ENCODE peak calls at places on chromosome 2, in four cellular contexts. Z is HepG2, Y is K562, L is GM12878. A is an unnamed sample.

GRCh38 chr2:460861-461260 is 173.0 kb upstream of the ALKAL2 start:
- DNase-seq in Z (no peak), Y (no peak), L (no peak), A (no peak)

GRCh38 chr2:13193075-13193474 is 476.3 kb downstream of the TRIB2 start:
- DNase-seq in Z (no peak), Y (no peak), L (no peak), A (no peak)

GRCh38 chr2:28828382-28828781 is 17.7 kb downstream of the SPDYA start:
- DNase-seq in Z (no peak), Y (no peak), L (no peak), A (no peak)

GRCh38 chr2:12333293-12333692 is 383.4 kb upstream of the TRIB2 start:
- DNase-seq in Z (no peak), Y (no peak), L (no peak), A (no peak)

GRCh38 chr2:229275506-229275905 is 4.4 kb upstream of the PID1 start:
- DNase-seq in Z (no peak), Y (no peak), L (no peak), A (no peak)

GRCh38 chr2:86453838-86454237 is 12.7 kb downstream of the KDM3A start:
- DNase-seq in Z (no peak), Y (no peak), L (no peak), A (no peak)

GRCh38 chr2:147520817-147521216 is 324.0 kb upstream of the ACVR2A start:
- DNase-seq in Z (no peak), Y (no peak), L (no peak), A (no peak)

GRCh38 chr2:3323360-3324035 is 54.1 kb downstream of the EIPR1 start:
- DNase-seq in Z (no peak), Y (no peak), L (no peak), A (no peak)

GRCh38 chr2:197274937-197275336 is 35.6 kb downstream of the ANKRD44 start:
- DNase-seq in Z (no peak), Y (no peak), L (no peak), A (no peak)

GRCh38 chr2:234957533-234958135 is 5.8 kb downstream of the SH3BP4 start:
- DNase-seq in Z (no peak), Y (no peak), L (no peak), A (no peak)

GRCh38 chr2:112032615-112033457 is 22.2 kb upstream of the TMEM87B start:
- DNase-seq in Z (no peak), Y (no peak), L (no peak), A (no peak)

GRCh38 chr2:10982931-10983701 is 71.4 kb downstream of the KCNF1 start:
- DNase-seq in Z (no peak), Y (no peak), L (no peak), A (no peak)

GRCh38 chr2:165634855-165635254 is 159.2 kb downstream of the GALNT3 start:
- DNase-seq in Z (no peak), Y (no peak), L (no peak), A (peak)

GRCh38 chr2:98601532-98602132 is 6.7 kb downstream of the COA5 start:
- DNase-seq in Z (peak), Y (peak), L (no peak), A (peak)

GRCh38 chr2:24307961-24308360 is 52.4 kb downstream of the ITSN2 start:
- DNase-seq in Z (no peak), Y (no peak), L (no peak), A (no peak)

GRCh38 chr2:235690082-235690808 is 196.4 kb downstream of the AGAP1 start:
- DNase-seq in Z (no peak), Y (no peak), L (no peak), A (no peak)

GRCh38 chr2:32342811-32343210 is 14.0 kb upstream of the BIRC6 start:
- DNase-seq in Z (no peak), Y (no peak), L (no peak), A (no peak)

GRCh38 chr2:186544255-186544675 is 45.6 kb upstream of the ITGAV start:
- DNase-seq in Z (peak), Y (no peak), L (no peak), A (no peak)

GRCh38 chr2:38793511-38793910 is 15.5 kb downstream of the GEMIN6 start:
- DNase-seq in Z (no peak), Y (no peak), L (no peak), A (no peak)

GRCh38 chr2:172195836-172196376 is 93.2 kb upstream of the DLX2 start:
- DNase-seq in Z (no peak), Y (no peak), L (no peak), A (no peak)

GRCh38 chr2:127081826-127082633 is 24.9 kb downstream of the BIN1 start:
- DNase-seq in Z (no peak), Y (peak), L (no peak), A (no peak)

GRCh38 chr2:232898592-232899541 is 28.8 kb downstream of the SNORC start:
- DNase-seq in Z (no peak), Y (no peak), L (no peak), A (no peak)

GRCh38 chr2:5365871-5366461 is 326.2 kb upstream of the SOX11 start:
- DNase-seq in Z (peak), Y (peak), L (no peak), A (peak)

GRCh38 chr2:152466925-152467676 is 132.1 kb downstream of the FMNL2 start:
- DNase-seq in Z (no peak), Y (no peak), L (peak), A (no peak)

GRCh38 chr2:189862751-189863150 is 78.5 kb downstream of the PMS1 start:
- DNase-seq in Z (no peak), Y (no peak), L (no peak), A (no peak)

GRCh38 chr2:10709290-10709939 is 12.0 kb upstream of the ATP6V1C2 start:
- DNase-seq in Z (peak), Y (no peak), L (no peak), A (peak)

GRCh38 chr2:67626656-67627055 is 229.5 kb downstream of the ETAA1 start:
- DNase-seq in Z (no peak), Y (no peak), L (no peak), A (no peak)

GRCh38 chr2:191500566-191501389 is 177.2 kb upstream of the NABP1 start:
- DNase-seq in Z (no peak), Y (no peak), L (no peak), A (no peak)

GRCh38 chr2:198314559-198315153 is 510.3 kb downstream of the PLCL1 start:
- DNase-seq in Z (peak), Y (peak), L (peak), A (peak)

GRCh38 chr2:72896446-72896845 is 9.2 kb downstream of the SPR start:
- DNase-seq in Z (no peak), Y (no peak), L (no peak), A (no peak)

GRCh38 chr2:30141136-30141535 is 5.7 kb upstream of the YPEL5 start:
- DNase-seq in Z (no peak), Y (no peak), L (no peak), A (no peak)

GRCh38 chr2:30139131-30139870 is 7.5 kb upstream of the YPEL5 start:
- DNase-seq in Z (no peak), Y (no peak), L (no peak), A (no peak)

GRCh38 chr2:30135541-30135940 is 11.3 kb upstream of the YPEL5 start:
- DNase-seq in Z (no peak), Y (no peak), L (no peak), A (no peak)

GRCh38 chr2:30134582-30134981 is 12.2 kb upstream of the YPEL5 start:
- DNase-seq in Z (no peak), Y (no peak), L (no peak), A (no peak)

DNA sequence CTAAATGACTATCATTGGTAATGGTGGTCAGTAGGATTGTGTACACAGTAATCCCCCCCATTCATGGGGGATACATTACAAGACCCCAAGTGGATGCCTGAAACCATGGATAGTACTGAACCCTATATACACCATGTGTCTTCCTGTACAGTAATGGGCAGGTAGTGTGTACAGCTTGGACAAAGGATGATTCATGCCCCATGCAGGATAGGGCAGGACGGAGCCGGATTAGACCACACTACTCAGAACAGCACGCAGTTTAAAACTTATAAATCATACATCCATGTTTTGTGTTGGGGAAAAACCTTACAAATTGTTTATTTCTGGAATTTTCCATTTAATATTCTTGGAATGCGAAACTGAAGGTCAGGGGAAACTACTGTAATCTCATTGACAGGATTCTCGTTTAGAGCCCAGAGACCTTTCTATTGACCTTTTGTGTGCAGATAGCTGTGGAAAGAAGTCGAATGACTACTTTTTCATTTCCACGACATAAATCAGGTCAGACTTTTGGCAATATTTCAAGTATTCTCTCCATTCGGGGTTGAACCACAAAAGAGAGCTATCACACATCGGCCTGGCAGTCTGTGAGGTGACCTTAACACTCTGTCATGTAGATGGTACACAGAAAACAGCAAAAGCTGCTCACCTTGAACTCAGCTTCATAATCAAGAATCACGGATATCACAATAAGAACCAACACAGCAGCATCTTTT is 9.9 kb upstream of the YPEL5 start:
- DNase-seq in Z (no peak), Y (no peak), L (no peak), A (no peak)
- TF ChIP-seq SP1 in Z (no peak), Y (no peak), L (no peak), A (no peak)

GRCh38 chr2:109450574-109451265 is 163.0 kb downstream of the SEPTIN10 start:
- DNase-seq in Z (no peak), Y (no peak), L (no peak), A (no peak)
- TF ChIP-seq TARDBP in Z (no peak), Y (no peak), L (no peak), A (no peak)

GRCh38 chr2:7118606-7119503 is 201.6 kb downstream of the RNF144A start:
- DNase-seq in Z (no peak), Y (peak), L (no peak), A (peak)
- TF ChIP-seq SP1 in Z (no peak), Y (no peak), L (no peak), A (no peak)

GRCh38 chr2:137981112-137981679 is 16.9 kb downstream of the HNMT start:
- DNase-seq in Z (no peak), Y (no peak), L (no peak), A (no peak)
- TF ChIP-seq TARDBP in Z (no peak), Y (no peak), L (no peak), A (no peak)

GRCh38 chr2:76610451-76610850 is 899.7 kb upstream of the GCFC2 start:
- DNase-seq in Z (no peak), Y (no peak), L (no peak), A (no peak)

GRCh38 chr2:76612764-76613163 is 902.0 kb upstream of the GCFC2 start:
- DNase-seq in Z (no peak), Y (no peak), L (no peak), A (no peak)

DNA sequence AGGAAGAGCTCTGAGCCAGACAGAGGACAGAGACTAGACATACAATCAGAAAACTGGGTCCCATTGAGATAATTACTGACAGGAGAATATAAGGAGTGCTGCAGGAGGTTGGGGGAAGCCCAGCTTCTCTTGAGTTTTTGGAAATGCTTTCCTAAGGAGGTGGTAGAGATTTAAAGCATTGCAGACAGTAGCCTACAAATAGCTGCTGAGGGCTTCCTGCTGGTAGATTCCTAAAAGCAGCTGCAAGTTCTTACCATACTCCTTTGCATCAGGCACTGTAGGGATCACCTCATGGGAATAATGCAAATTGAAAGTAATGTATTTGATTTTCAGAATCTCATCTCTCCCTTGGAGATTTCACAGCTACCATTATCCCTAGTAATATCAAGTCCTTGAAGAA is 902.6 kb upstream of the GCFC2 start:
- DNase-seq in Z (no peak), Y (no peak), L (no peak), A (no peak)
- TF ChIP-seq SP1 in Z (no peak), Y (no peak), L (no peak), A (no peak)

DNA sequence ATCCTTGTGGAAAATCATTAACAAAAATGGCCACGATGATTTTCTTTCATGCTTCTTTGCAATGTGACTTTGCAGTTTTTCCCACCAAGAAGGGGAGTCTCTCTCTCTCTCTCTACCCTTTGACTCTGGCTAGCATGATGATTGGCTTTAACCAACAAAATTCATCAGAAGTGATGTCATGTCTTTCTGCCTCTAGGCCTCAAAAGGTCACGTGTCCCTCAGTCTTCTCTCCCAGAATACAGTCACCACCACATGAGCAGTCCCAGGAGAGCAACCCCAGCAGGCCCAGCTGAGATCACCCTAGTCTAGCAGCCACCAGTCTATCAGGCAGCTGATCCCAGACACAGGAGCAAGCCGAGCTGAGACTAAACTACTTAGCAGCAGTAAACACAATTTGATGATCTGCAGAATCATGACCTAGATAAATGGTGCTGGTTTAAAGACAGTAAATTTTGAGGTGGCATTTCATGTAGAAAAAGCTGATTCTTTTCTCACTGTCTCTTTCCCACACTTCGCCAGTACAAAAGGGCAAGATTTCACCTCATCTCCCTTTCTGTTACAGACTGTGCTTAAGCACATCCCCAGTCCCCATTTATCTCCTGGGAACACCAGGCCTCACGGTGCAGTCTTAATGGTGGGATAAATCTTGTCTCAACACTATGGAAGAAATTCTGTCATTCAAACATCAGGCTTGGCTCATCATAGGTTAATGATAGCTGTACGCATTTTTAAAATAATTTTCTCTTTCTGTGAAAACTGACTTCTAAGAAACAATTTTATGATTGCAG is 132.7 kb downstream of the SCG2 start:
- DNase-seq in Z (no peak), Y (no peak), L (no peak), A (no peak)
- TF ChIP-seq TARDBP in Z (no peak), Y (no peak), L (no peak), A (no peak)

A was measured in HEK293T.